ENCODE peak calls at places on chromosomes 11 and 22, in four cellular contexts. V, G, B and F are unnamed samples.
A peak's percentile ranks its signal among the peaks of the same experiment; 100 is the strongest.

GRCh38 chr22:26409705-26410376 is 19.2 kb upstream of the ASPHD2 start:
- DNase-seq in V (no peak), G (no peak), B (no peak), F (no peak)

GRCh38 chr11:125871391-125872137 is 15.9 kb upstream of the HYLS1 start:
- DNase-seq in V (peak; percentile 20), G (peak; percentile 18), B (no peak), F (no peak)

GRCh38 chr22:17476838-17477237 is 86.5 kb upstream of the SLC25A18 start:
- DNase-seq in V (no peak), G (no peak), B (no peak), F (no peak)

GRCh38 chr11:122817121-122817520 is 21.2 kb upstream of the CRTAM start:
- DNase-seq in V (peak; percentile 46), G (no peak), B (no peak), F (no peak)

GRCh38 chr11:69352715-69353325 is 58.9 kb downstream of the MYEOV start:
- DNase-seq in V (peak; percentile 54), G (peak; percentile 60), B (no peak), F (peak; percentile 15)

GRCh38 chr11:121321614-121322243 is 29.2 kb downstream of the SC5D start:
- DNase-seq in V (peak; percentile 13), G (no peak), B (peak; percentile 33), F (peak; percentile 51)

GRCh38 chr11:70680781-70681281 is 282.5 kb downstream of the CTTN start:
- DNase-seq in V (no peak), G (no peak), B (no peak), F (no peak)

GRCh38 chr11:2662430-2663299 is 37.1 kb downstream of the KCNQ1OT1 start:
- DNase-seq in V (no peak), G (no peak), B (no peak), F (peak; percentile 15)

GRCh38 chr11:126305699-126306098 is 1.8 kb downstream of the DCPS start:
- DNase-seq in V (no peak), G (no peak), B (peak; percentile 34), F (peak; percentile 59)

GRCh38 chr11:64007629-64008282 is 21.5 kb downstream of the OTUB1 start:
- DNase-seq in V (peak; percentile 38), G (peak; percentile 86), B (peak; percentile 46), F (no peak)

GRCh38 chr22:38946771-38947170 is 10.6 kb upstream of the APOBEC3A start:
- DNase-seq in V (no peak), G (no peak), B (no peak), F (no peak)

GRCh38 chr11:120119121-120119520 is 18.8 kb downstream of the TRIM29 start:
- DNase-seq in V (no peak), G (no peak), B (no peak), F (no peak)

GRCh38 chr11:65887723-65888162 is 528 bp downstream of the FIBP start:
- DNase-seq in V (peak; percentile 32), G (no peak), B (no peak), F (no peak)

GRCh38 chr11:68780829-68781228 is 29.5 kb upstream of the TESMIN start:
- DNase-seq in V (peak; percentile 15), G (no peak), B (no peak), F (no peak)

GRCh38 chr11:57330029-57330428 is 5.3 kb upstream of the TNKS1BP1 start:
- DNase-seq in V (no peak), G (no peak), B (no peak), F (no peak)

GRCh38 chr11:64516226-64516625 is 74.8 kb upstream of the SLC22A12 start:
- DNase-seq in V (no peak), G (no peak), B (no peak), F (no peak)

GRCh38 chr11:129077191-129077590 is 114.9 kb downstream of the ARHGAP32 start:
- DNase-seq in V (no peak), G (no peak), B (no peak), F (no peak)

GRCh38 chr11:65041206-65042035 is at the start of gene SAC3D1:
- DNase-seq in V (peak; percentile 78), G (peak; percentile 55), B (no peak), F (peak; percentile 81)

GRCh38 chr11:91859666-91860065 is 365.0 kb upstream of the FAT3 start:
- DNase-seq in V (no peak), G (no peak), B (no peak), F (no peak)

GRCh38 chr11:65059959-65060824 is 1.8 kb upstream of the NAALADL1 start:
- DNase-seq in V (no peak), G (no peak), B (no peak), F (no peak)

GRCh38 chr11:124174001-124174400 is 9.1 kb upstream of the OR10D3 start:
- DNase-seq in V (no peak), G (peak; percentile 3), B (no peak), F (no peak)

GRCh38 chr11:72189448-72190250 is 2.3 kb upstream of the FOLR1 start:
- DNase-seq in V (no peak), G (no peak), B (no peak), F (no peak)

GRCh38 chr22:48856308-48856615 is 971.4 kb downstream of the BRD1 start:
- DNase-seq in V (no peak), G (no peak), B (no peak), F (no peak)

GRCh38 chr11:33633251-33634003 is 67.2 kb downstream of the C11orf91 start:
- DNase-seq in V (peak; percentile 58), G (peak; percentile 80), B (no peak), F (no peak)

GRCh38 chr11:33634291-33634834 is 66.3 kb downstream of the C11orf91 start:
- DNase-seq in V (no peak), G (peak; percentile 53), B (no peak), F (no peak)

GRCh38 chr11:33631749-33632091 is 68.9 kb downstream of the C11orf91 start:
- DNase-seq in V (no peak), G (no peak), B (no peak), F (no peak)

GRCh38 chr11:33635161-33635560 is 65.5 kb downstream of the C11orf91 start:
- DNase-seq in V (no peak), G (no peak), B (no peak), F (no peak)

DNA sequence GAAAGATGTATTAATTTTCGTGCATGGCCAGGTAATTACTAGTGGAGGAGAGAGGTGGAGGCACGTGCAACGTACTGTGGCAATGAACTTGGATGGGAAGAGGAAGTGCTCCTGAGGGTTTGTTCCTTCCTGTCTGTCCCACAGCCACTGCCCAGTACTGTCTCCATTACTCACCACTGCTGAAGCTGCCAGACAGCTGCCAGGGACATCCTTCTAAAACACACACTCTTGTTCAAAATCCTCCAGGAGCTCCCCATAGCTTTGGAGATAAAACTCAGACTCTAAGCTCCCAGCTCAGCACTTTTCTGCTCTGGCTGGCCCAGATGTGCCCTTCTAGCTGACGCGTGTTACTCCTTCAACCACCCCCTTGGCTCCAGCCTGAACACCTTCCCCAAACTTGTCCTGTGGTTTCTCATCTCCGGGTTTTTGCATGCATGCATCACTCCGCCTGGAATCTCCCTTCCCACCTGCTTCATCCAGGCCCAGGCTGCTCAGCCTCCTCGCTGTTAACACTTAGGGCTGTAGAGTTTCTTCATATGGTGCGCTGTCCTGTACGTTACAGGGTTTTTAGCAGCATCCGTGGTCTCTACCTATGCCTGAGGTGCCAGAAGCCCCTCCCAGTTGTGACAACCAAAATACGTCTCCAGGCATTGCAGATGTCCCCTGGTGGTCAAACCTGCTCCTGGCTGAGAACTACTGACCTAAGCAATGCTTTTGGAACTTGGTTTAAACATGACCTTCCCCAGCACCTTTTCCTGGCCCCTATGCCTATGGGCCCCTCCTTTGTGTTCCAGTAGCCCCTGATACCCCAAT is 69.5 kb downstream of the C11orf91 start:
- DNase-seq in V (no peak), G (no peak), B (no peak), F (no peak)
- TF ChIP-seq CTCF in V (no peak), G (no peak), B (no peak), F (no peak)

GRCh38 chr11:106840146-106840545 is 178.1 kb downstream of the GUCY1A2 start:
- DNase-seq in V (no peak), G (no peak), B (no peak), F (no peak)

GRCh38 chr11:106842134-106842533 is 176.1 kb downstream of the GUCY1A2 start:
- DNase-seq in V (no peak), G (no peak), B (no peak), F (no peak)

GRCh38 chr11:106840993-106841392 is 177.3 kb downstream of the GUCY1A2 start:
- DNase-seq in V (no peak), G (no peak), B (no peak), F (no peak)
- TF ChIP-seq CTCF in V (no peak), G (no peak), B (no peak), F (no peak)

GRCh38 chr22:43743929-43744643 is 68.0 kb downstream of the EFCAB6 start:
- DNase-seq in V (no peak), G (no peak), B (no peak), F (no peak)

GRCh38 chr22:43742551-43742950 is 69.6 kb downstream of the EFCAB6 start:
- DNase-seq in V (no peak), G (no peak), B (no peak), F (no peak)

GRCh38 chr22:43745783-43746356 is 66.2 kb downstream of the EFCAB6 start:
- DNase-seq in V (no peak), G (no peak), B (no peak), F (no peak)

GRCh38 chr22:43740587-43741270 is 71.4 kb downstream of the EFCAB6 start:
- DNase-seq in V (no peak), G (no peak), B (no peak), F (no peak)

DNA sequence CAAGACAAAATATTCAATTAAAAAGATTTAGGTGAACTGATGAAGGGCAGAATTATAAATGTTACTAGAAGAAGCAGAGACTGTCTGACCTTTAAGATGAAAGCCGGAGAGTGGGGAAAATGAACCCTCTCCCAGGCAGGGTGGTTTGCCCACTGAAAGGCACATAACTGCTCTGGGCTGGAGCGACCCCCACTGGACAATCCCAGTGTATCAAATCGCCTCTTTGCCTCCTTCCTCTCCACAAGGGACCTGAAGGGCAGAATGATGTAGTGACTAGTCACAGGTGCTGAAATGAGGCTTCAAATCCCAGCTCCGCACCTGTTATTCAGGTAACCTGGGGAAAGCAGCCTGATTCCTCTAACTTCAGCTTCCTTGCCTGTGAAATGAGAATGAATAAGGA is 69.0 kb downstream of the EFCAB6 start:
- DNase-seq in V (no peak), G (no peak), B (no peak), F (no peak)
- TF ChIP-seq CTCF in V (no peak), G (peak; percentile 10), B (no peak), F (no peak)

DNA sequence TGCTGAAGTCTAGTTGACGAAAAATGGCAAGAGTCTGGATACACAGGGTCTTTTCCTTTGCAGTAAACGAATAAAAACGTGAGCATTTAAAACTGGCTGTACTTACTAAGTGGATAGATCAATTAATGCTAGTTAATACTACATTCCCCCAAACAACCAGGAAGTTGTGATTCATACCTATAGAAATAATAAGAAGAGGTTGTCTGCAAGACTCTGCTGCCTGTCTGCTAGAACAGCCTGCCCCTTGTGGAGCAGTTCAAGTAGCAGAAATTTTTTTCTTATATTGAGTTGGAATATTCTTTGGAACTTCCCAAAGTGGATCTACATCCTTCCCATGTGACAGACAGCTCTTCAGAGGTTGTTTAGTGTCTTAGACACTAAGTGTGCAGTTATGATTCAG is 86.8 kb downstream of the TEAD1 start:
- DNase-seq in V (peak; percentile 15), G (no peak), B (no peak), F (no peak)
- TF ChIP-seq CTCF in V (no peak), G (peak; percentile 36), B (no peak), F (no peak)

GRCh38 chr11:114359342-114359741 is 41.0 kb downstream of the C11orf71 start:
- DNase-seq in V (no peak), G (no peak), B (no peak), F (no peak)
- TF ChIP-seq CTCF in V (no peak), G (no peak), B (no peak), F (no peak)

GRCh38 chr11:61460474-61460881 is 30.6 kb downstream of the SDHAF2 start:
- DNase-seq in V (no peak), G (no peak), B (no peak), F (no peak)

GRCh38 chr11:61460986-61461385 is 31.1 kb downstream of the SDHAF2 start:
- DNase-seq in V (no peak), G (no peak), B (no peak), F (no peak)
- TF ChIP-seq CTCF in V (no peak), G (no peak), B (no peak), F (no peak)